ENCODE peak calls at places on chromosomes 6 and 20, in five cellular contexts. One of them, this sample, is unnamed.

GRCh38 chr6:87925373-87926060 is 122.1 kb upstream of the SPACA1 start:
- DNase-seq in fibroblast of mammary gland: no peak
- DNase-seq in fibroblast of pulmonary artery: no peak
- DNase-seq in PC-9: no peak
- DNase-seq in astrocyte of the spinal cord: no peak
- DNase-seq in this sample: no peak

GRCh38 chr6:89239338-89239737 is 22.2 kb upstream of the GABRR1 start:
- DNase-seq in fibroblast of mammary gland: peak
- DNase-seq in fibroblast of pulmonary artery: no peak
- DNase-seq in astrocyte of the spinal cord: no peak
- DNase-seq in PC-9: no peak
- DNase-seq in this sample: no peak

GRCh38 chr6:37517411-37517812 is 17.7 kb upstream of the CCDC167 start:
- DNase-seq in fibroblast of mammary gland: no peak
- DNase-seq in astrocyte of the spinal cord: no peak
- DNase-seq in PC-9: no peak
- DNase-seq in fibroblast of pulmonary artery: no peak
- DNase-seq in this sample: no peak

GRCh38 chr6:2047855-2048254 is 197.6 kb downstream of the GMDS start:
- DNase-seq in fibroblast of pulmonary artery: peak
- DNase-seq in astrocyte of the spinal cord: no peak
- DNase-seq in fibroblast of mammary gland: peak
- DNase-seq in PC-9: no peak
- DNase-seq in this sample: peak

GRCh38 chr20:50658804-50659380 is 32.5 kb downstream of the RIPOR3 start:
- DNase-seq in PC-9: peak
- DNase-seq in astrocyte of the spinal cord: no peak
- DNase-seq in fibroblast of mammary gland: no peak
- DNase-seq in fibroblast of pulmonary artery: peak
- DNase-seq in this sample: peak

GRCh38 chr20:31560900-31561598 is 44.0 kb upstream of the ID1 start:
- DNase-seq in astrocyte of the spinal cord: peak
- DNase-seq in fibroblast of pulmonary artery: peak
- DNase-seq in fibroblast of mammary gland: peak
- DNase-seq in PC-9: peak
- DNase-seq in this sample: peak

GRCh38 chr6:156056085-156056484 is 600.4 kb upstream of the NOX3 start:
- DNase-seq in fibroblast of mammary gland: no peak
- DNase-seq in fibroblast of pulmonary artery: no peak
- DNase-seq in PC-9: no peak
- DNase-seq in astrocyte of the spinal cord: no peak
- DNase-seq in this sample: no peak

GRCh38 chr6:129621252-129621651 is 88.7 kb downstream of the ARHGAP18 start:
- DNase-seq in fibroblast of mammary gland: peak
- DNase-seq in PC-9: no peak
- DNase-seq in astrocyte of the spinal cord: no peak
- DNase-seq in fibroblast of pulmonary artery: no peak
- DNase-seq in this sample: no peak

GRCh38 chr20:60046860-60047259 is 88.6 kb downstream of the CDH26 start:
- DNase-seq in astrocyte of the spinal cord: no peak
- DNase-seq in fibroblast of mammary gland: no peak
- DNase-seq in fibroblast of pulmonary artery: no peak
- DNase-seq in PC-9: no peak
- DNase-seq in this sample: no peak

GRCh38 chr6:37632989-37633550 is 64.6 kb downstream of the MDGA1 start:
- DNase-seq in fibroblast of mammary gland: no peak
- DNase-seq in fibroblast of pulmonary artery: no peak
- DNase-seq in PC-9: no peak
- DNase-seq in astrocyte of the spinal cord: no peak
- DNase-seq in this sample: no peak

GRCh38 chr6:13579911-13580310 is 5.5 kb downstream of the SIRT5 start:
- DNase-seq in fibroblast of mammary gland: no peak
- DNase-seq in astrocyte of the spinal cord: no peak
- DNase-seq in PC-9: no peak
- DNase-seq in fibroblast of pulmonary artery: no peak
- DNase-seq in this sample: no peak

GRCh38 chr6:113428702-113429101 is 428.4 kb upstream of the MARCKS start:
- DNase-seq in PC-9: no peak
- DNase-seq in astrocyte of the spinal cord: no peak
- DNase-seq in fibroblast of mammary gland: no peak
- DNase-seq in fibroblast of pulmonary artery: no peak
- DNase-seq in this sample: no peak

GRCh38 chr6:154213782-154214181 is 142.8 kb downstream of the IPCEF1 start:
- DNase-seq in astrocyte of the spinal cord: no peak
- DNase-seq in fibroblast of mammary gland: no peak
- DNase-seq in fibroblast of pulmonary artery: no peak
- DNase-seq in PC-9: no peak
- DNase-seq in this sample: no peak

GRCh38 chr20:2305479-2305878 is 9.7 kb downstream of the TGM3 start:
- DNase-seq in astrocyte of the spinal cord: no peak
- DNase-seq in fibroblast of mammary gland: no peak
- DNase-seq in fibroblast of pulmonary artery: no peak
- DNase-seq in PC-9: no peak
- DNase-seq in this sample: no peak

GRCh38 chr6:73203098-73203497 is 22.2 kb downstream of the KHDC1L start:
- DNase-seq in fibroblast of mammary gland: no peak
- DNase-seq in PC-9: no peak
- DNase-seq in astrocyte of the spinal cord: no peak
- DNase-seq in fibroblast of pulmonary artery: no peak
- DNase-seq in this sample: peak

GRCh38 chr20:48286571-48287551 is 501.6 kb upstream of the SULF2 start:
- DNase-seq in astrocyte of the spinal cord: no peak
- DNase-seq in fibroblast of mammary gland: no peak
- DNase-seq in PC-9: no peak
- DNase-seq in fibroblast of pulmonary artery: peak
- DNase-seq in this sample: no peak

GRCh38 chr6:50185006-50185405 is 135.3 kb upstream of the DEFB112 start:
- DNase-seq in fibroblast of mammary gland: peak
- DNase-seq in PC-9: no peak
- DNase-seq in astrocyte of the spinal cord: no peak
- DNase-seq in fibroblast of pulmonary artery: no peak
- DNase-seq in this sample: no peak

GRCh38 chr20:50304883-50305635 is 114.4 kb downstream of the CEBPB start:
- DNase-seq in fibroblast of pulmonary artery: peak
- DNase-seq in astrocyte of the spinal cord: peak
- DNase-seq in fibroblast of mammary gland: peak
- DNase-seq in PC-9: no peak
- DNase-seq in this sample: no peak

GRCh38 chr6:146990284-146990683 is 213.9 kb upstream of the STXBP5 start:
- DNase-seq in fibroblast of pulmonary artery: peak
- DNase-seq in astrocyte of the spinal cord: peak
- DNase-seq in fibroblast of mammary gland: peak
- DNase-seq in PC-9: no peak
- DNase-seq in this sample: no peak

GRCh38 chr6:108730556-108731228 is 117.5 kb upstream of the ARMC2 start:
- DNase-seq in astrocyte of the spinal cord: no peak
- DNase-seq in fibroblast of mammary gland: no peak
- DNase-seq in fibroblast of pulmonary artery: no peak
- DNase-seq in PC-9: no peak
- DNase-seq in this sample: no peak

GRCh38 chr6:169140986-169141495 is 112.6 kb downstream of the THBS2 start:
- DNase-seq in fibroblast of pulmonary artery: no peak
- DNase-seq in astrocyte of the spinal cord: no peak
- DNase-seq in PC-9: no peak
- DNase-seq in fibroblast of mammary gland: no peak
- DNase-seq in this sample: no peak

GRCh38 chr6:15518057-15518456 is 144.8 kb downstream of the DTNBP1 start:
- DNase-seq in PC-9: no peak
- DNase-seq in fibroblast of pulmonary artery: no peak
- DNase-seq in fibroblast of mammary gland: no peak
- DNase-seq in astrocyte of the spinal cord: no peak
- DNase-seq in this sample: no peak

GRCh38 chr6:156933201-156934053 is 156.2 kb downstream of the ARID1B start:
- DNase-seq in astrocyte of the spinal cord: no peak
- DNase-seq in fibroblast of mammary gland: no peak
- DNase-seq in PC-9: no peak
- DNase-seq in fibroblast of pulmonary artery: no peak
- DNase-seq in this sample: peak

GRCh38 chr6:46926481-46926880 is 4.7 kb upstream of the ADGRF5 start:
- DNase-seq in fibroblast of pulmonary artery: peak
- DNase-seq in astrocyte of the spinal cord: no peak
- DNase-seq in fibroblast of mammary gland: peak
- DNase-seq in PC-9: peak
- DNase-seq in this sample: peak

GRCh38 chr6:11224252-11224965 is 8.1 kb downstream of the NEDD9 start:
- DNase-seq in PC-9: no peak
- DNase-seq in fibroblast of mammary gland: peak
- DNase-seq in astrocyte of the spinal cord: peak
- DNase-seq in fibroblast of pulmonary artery: peak
- DNase-seq in this sample: peak

GRCh38 chr6:169881398-169881797 is 130.0 kb downstream of the ERMARD start:
- DNase-seq in astrocyte of the spinal cord: no peak
- DNase-seq in fibroblast of pulmonary artery: no peak
- DNase-seq in PC-9: no peak
- DNase-seq in fibroblast of mammary gland: no peak
- DNase-seq in this sample: no peak

GRCh38 chr20:18440403-18440802 is 26.4 kb downstream of the DZANK1 start:
- DNase-seq in fibroblast of mammary gland: no peak
- DNase-seq in astrocyte of the spinal cord: no peak
- DNase-seq in PC-9: no peak
- DNase-seq in fibroblast of pulmonary artery: no peak
- DNase-seq in this sample: no peak

GRCh38 chr6:27889275-27889627 is 22.9 kb downstream of the OR2B2 start:
- DNase-seq in fibroblast of pulmonary artery: no peak
- DNase-seq in fibroblast of mammary gland: peak
- DNase-seq in PC-9: no peak
- DNase-seq in astrocyte of the spinal cord: no peak
- DNase-seq in this sample: no peak
- H3K4me3 ChIP-seq in fibroblast of pulmonary artery: no peak
- H3K4me3 ChIP-seq in fibroblast of mammary gland: no peak
- H3K4me3 ChIP-seq in PC-9: no peak
- H3K4me3 ChIP-seq in astrocyte of the spinal cord: no peak
- H3K4me3 ChIP-seq in this sample: no peak

DNA sequence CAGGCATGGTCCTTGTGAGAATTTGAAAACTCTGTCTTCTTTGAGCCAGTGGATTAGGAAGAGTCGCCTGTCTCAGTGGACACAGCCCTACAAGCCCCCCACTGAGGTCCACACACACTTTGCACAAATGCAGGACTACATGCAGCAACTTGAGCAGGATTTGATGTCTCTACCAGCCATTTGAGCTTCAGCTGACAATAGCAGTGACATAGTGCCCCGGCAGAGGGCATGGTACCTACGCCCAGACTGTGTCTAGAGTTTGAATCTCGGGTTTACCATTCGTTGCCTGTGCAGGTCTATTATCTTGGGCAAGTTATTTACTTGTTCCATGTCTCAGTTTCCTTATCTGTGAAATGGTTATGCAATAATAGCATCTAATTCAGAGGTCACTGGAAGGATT is 580.1 kb downstream of the TFAP2B start:
- DNase-seq in PC-9: no peak
- DNase-seq in fibroblast of mammary gland: no peak
- DNase-seq in fibroblast of pulmonary artery: no peak
- DNase-seq in astrocyte of the spinal cord: no peak
- DNase-seq in this sample: no peak
- TF ChIP-seq CTCF in PC-9: peak
- TF ChIP-seq CTCF in fibroblast of mammary gland: no peak
- TF ChIP-seq CTCF in fibroblast of pulmonary artery: no peak
- TF ChIP-seq CTCF in astrocyte of the spinal cord: no peak
- TF ChIP-seq CTCF in this sample: no peak

GRCh38 chr6:54595844-54596243 is 250.7 kb upstream of the FAM83B start:
- DNase-seq in fibroblast of mammary gland: peak
- DNase-seq in astrocyte of the spinal cord: no peak
- DNase-seq in fibroblast of pulmonary artery: peak
- DNase-seq in PC-9: no peak
- DNase-seq in this sample: peak

GRCh38 chr6:54602591-54602990 is 244.0 kb upstream of the FAM83B start:
- DNase-seq in fibroblast of mammary gland: peak
- DNase-seq in fibroblast of pulmonary artery: no peak
- DNase-seq in astrocyte of the spinal cord: no peak
- DNase-seq in PC-9: no peak
- DNase-seq in this sample: no peak

GRCh38 chr6:54598787-54599309 is 247.7 kb upstream of the FAM83B start:
- DNase-seq in PC-9: no peak
- DNase-seq in fibroblast of pulmonary artery: peak
- DNase-seq in astrocyte of the spinal cord: no peak
- DNase-seq in fibroblast of mammary gland: peak
- DNase-seq in this sample: peak
- H3K4me3 ChIP-seq in PC-9: no peak
- H3K4me3 ChIP-seq in fibroblast of pulmonary artery: no peak
- H3K4me3 ChIP-seq in astrocyte of the spinal cord: no peak
- H3K4me3 ChIP-seq in fibroblast of mammary gland: no peak
- H3K4me3 ChIP-seq in this sample: no peak

DNA sequence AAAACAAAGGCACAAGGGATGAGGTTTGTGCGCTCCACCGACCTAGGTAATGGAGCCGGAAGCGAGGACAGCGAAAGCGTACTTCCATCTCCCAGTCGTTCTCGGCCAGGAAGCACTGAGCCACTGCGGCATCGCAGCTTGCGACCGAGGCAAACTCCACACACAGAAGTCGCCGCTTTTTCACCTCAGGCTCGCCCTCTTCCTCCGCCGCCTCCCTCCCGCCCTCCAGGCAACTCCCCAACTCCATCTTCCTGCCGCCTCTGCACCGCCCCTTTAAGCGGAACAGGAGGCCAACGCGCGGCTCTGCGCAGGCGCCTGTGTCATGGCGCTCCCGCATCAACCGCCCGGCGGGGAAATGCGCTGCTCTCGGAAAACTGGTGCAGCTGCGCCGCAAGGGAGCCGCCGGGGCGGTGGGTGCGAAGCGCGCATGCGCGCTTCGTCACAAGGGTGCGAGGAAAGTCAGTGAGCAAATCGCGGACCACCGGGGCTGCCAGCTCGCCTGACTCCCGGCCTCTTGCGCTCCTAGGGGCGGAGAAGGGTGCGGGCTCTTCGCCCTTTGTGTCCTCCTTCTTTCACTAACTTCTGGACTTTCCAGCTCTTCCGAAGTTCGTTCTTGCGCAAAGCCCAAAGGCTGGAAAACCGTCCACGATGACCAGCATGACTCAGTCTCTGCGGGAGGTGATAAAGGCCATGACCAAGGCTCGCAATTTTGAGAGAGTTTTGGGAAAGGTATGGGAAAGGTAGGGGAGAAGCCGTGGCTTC is at the start of the genes ACOT13 and TDP2:
- DNase-seq in fibroblast of pulmonary artery: peak
- DNase-seq in PC-9: peak
- DNase-seq in astrocyte of the spinal cord: peak
- DNase-seq in fibroblast of mammary gland: peak
- DNase-seq in this sample: peak
- TF ChIP-seq CTCF in fibroblast of pulmonary artery: peak
- TF ChIP-seq CTCF in PC-9: peak
- TF ChIP-seq CTCF in astrocyte of the spinal cord: peak
- TF ChIP-seq CTCF in fibroblast of mammary gland: peak
- TF ChIP-seq CTCF in this sample: peak

DNA sequence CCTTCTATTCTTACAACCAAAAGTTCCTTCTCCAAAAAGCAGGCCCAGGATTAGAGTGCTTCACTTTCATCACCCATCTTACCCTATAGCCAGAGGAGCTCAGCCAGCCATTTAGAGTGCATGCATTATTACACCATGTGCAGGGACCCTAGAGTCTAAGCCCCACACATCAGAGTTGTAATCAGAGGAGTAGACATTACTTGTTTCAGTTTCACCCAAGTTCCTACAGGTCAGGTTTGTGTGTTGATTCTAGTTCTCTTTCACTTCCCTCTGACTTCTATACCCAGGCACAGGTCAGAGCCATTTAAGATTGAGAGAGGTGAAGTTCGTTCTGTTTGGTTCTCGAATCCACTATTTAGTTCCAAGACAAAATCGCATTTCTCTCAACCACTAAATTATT is 16.3 kb upstream of the ARFGEF3 start:
- DNase-seq in fibroblast of pulmonary artery: no peak
- DNase-seq in astrocyte of the spinal cord: no peak
- DNase-seq in PC-9: peak
- DNase-seq in fibroblast of mammary gland: no peak
- DNase-seq in this sample: no peak
- H3K4me3 ChIP-seq in fibroblast of pulmonary artery: no peak
- H3K4me3 ChIP-seq in astrocyte of the spinal cord: no peak
- H3K4me3 ChIP-seq in PC-9: no peak
- H3K4me3 ChIP-seq in fibroblast of mammary gland: no peak
- H3K4me3 ChIP-seq in this sample: no peak

This sample was measured in bronchial epithelial cell.